ENCODE peak calls at places on chromosome 14, in ten cellular contexts. One of them, this sample, is unnamed.

GRCh38 chr14:90739318-90740077 is 76.7 kb downstream of the TTC7B start:
- DNase-seq in DND-41: no peak
- DNase-seq in IMR-90: peak; percentile 34
- DNase-seq in fibroblast of lung: peak; percentile 25
- DNase-seq in neural progenitor cell: no peak
- DNase-seq in mammary epithelial cell: no peak
- DNase-seq in GM23248: peak; percentile 12
- DNase-seq in neuronal stem cell: no peak
- DNase-seq in Karpas-422: no peak
- DNase-seq in kidney: no peak
- DNase-seq in this sample: no peak

GRCh38 chr14:97776890-97777564 is 979.8 kb downstream of the VRK1 start:
- DNase-seq in DND-41: peak; percentile 97
- DNase-seq in IMR-90: no peak
- DNase-seq in fibroblast of lung: no peak
- DNase-seq in neural progenitor cell: no peak
- DNase-seq in mammary epithelial cell: no peak
- DNase-seq in GM23248: no peak
- DNase-seq in neuronal stem cell: no peak
- DNase-seq in Karpas-422: no peak
- DNase-seq in kidney: no peak
- DNase-seq in this sample: no peak

GRCh38 chr14:64053694-64054669 is 201.2 kb downstream of the SYNE2 start:
- DNase-seq in DND-41: no peak
- DNase-seq in IMR-90: peak; percentile 34
- DNase-seq in fibroblast of lung: peak; percentile 6
- DNase-seq in neural progenitor cell: no peak
- DNase-seq in mammary epithelial cell: peak; percentile 41
- DNase-seq in GM23248: peak; percentile 33
- DNase-seq in neuronal stem cell: no peak
- DNase-seq in Karpas-422: no peak
- DNase-seq in kidney: no peak
- DNase-seq in this sample: peak; percentile 12

GRCh38 chr14:81662570-81663161 is 129.0 kb upstream of the SEL1L start:
- DNase-seq in DND-41: no peak
- DNase-seq in IMR-90: no peak
- DNase-seq in fibroblast of lung: no peak
- DNase-seq in neural progenitor cell: no peak
- DNase-seq in mammary epithelial cell: no peak
- DNase-seq in GM23248: no peak
- DNase-seq in neuronal stem cell: no peak
- DNase-seq in Karpas-422: no peak
- DNase-seq in kidney: no peak
- DNase-seq in this sample: no peak

GRCh38 chr14:95268350-95268749 is 51.4 kb downstream of the CLMN start:
- DNase-seq in DND-41: no peak
- DNase-seq in IMR-90: no peak
- DNase-seq in fibroblast of lung: no peak
- DNase-seq in neural progenitor cell: no peak
- DNase-seq in mammary epithelial cell: no peak
- DNase-seq in GM23248: no peak
- DNase-seq in neuronal stem cell: no peak
- DNase-seq in Karpas-422: no peak
- DNase-seq in kidney: no peak
- DNase-seq in this sample: no peak

GRCh38 chr14:92603309-92604257 is 90.0 kb downstream of the RIN3 start:
- DNase-seq in DND-41: no peak
- DNase-seq in IMR-90: peak; percentile 83
- DNase-seq in fibroblast of lung: peak; percentile 78
- DNase-seq in neural progenitor cell: peak; percentile 52
- DNase-seq in mammary epithelial cell: peak; percentile 51
- DNase-seq in GM23248: peak; percentile 49
- DNase-seq in neuronal stem cell: peak; percentile 18
- DNase-seq in Karpas-422: peak; percentile 50
- DNase-seq in kidney: no peak
- DNase-seq in this sample: no peak

GRCh38 chr14:93049295-93049694 is 66.4 kb downstream of the ITPK1 start:
- DNase-seq in DND-41: no peak
- DNase-seq in IMR-90: no peak
- DNase-seq in fibroblast of lung: no peak
- DNase-seq in neural progenitor cell: no peak
- DNase-seq in mammary epithelial cell: no peak
- DNase-seq in GM23248: no peak
- DNase-seq in neuronal stem cell: no peak
- DNase-seq in Karpas-422: no peak
- DNase-seq in kidney: no peak
- DNase-seq in this sample: no peak

GRCh38 chr14:96089401-96089800 is 50.2 kb downstream of the C14orf132 start:
- DNase-seq in DND-41: no peak
- DNase-seq in IMR-90: no peak
- DNase-seq in fibroblast of lung: no peak
- DNase-seq in neural progenitor cell: no peak
- DNase-seq in mammary epithelial cell: no peak
- DNase-seq in GM23248: no peak
- DNase-seq in neuronal stem cell: no peak
- DNase-seq in Karpas-422: peak; percentile 82
- DNase-seq in kidney: no peak
- DNase-seq in this sample: no peak

GRCh38 chr14:30573203-30573814 is 14.4 kb downstream of the G2E3 start:
- DNase-seq in DND-41: no peak
- DNase-seq in IMR-90: peak; percentile 70
- DNase-seq in fibroblast of lung: peak; percentile 46
- DNase-seq in neural progenitor cell: no peak
- DNase-seq in mammary epithelial cell: peak; percentile 73
- DNase-seq in GM23248: peak; percentile 37
- DNase-seq in neuronal stem cell: no peak
- DNase-seq in Karpas-422: no peak
- DNase-seq in kidney: no peak
- DNase-seq in this sample: no peak

GRCh38 chr14:54702014-54702491 is 135.1 kb downstream of the SAMD4A start:
- DNase-seq in DND-41: no peak
- DNase-seq in IMR-90: no peak
- DNase-seq in fibroblast of lung: no peak
- DNase-seq in neural progenitor cell: no peak
- DNase-seq in mammary epithelial cell: no peak
- DNase-seq in GM23248: no peak
- DNase-seq in neuronal stem cell: no peak
- DNase-seq in Karpas-422: no peak
- DNase-seq in kidney: no peak
- DNase-seq in this sample: no peak

GRCh38 chr14:104967144-104967413 is 11.1 kb downstream of the AHNAK2 start:
- DNase-seq in DND-41: no peak
- DNase-seq in IMR-90: no peak
- DNase-seq in fibroblast of lung: no peak
- DNase-seq in neural progenitor cell: no peak
- DNase-seq in mammary epithelial cell: no peak
- DNase-seq in GM23248: no peak
- DNase-seq in neuronal stem cell: no peak
- DNase-seq in Karpas-422: no peak
- DNase-seq in kidney: no peak
- DNase-seq in this sample: no peak

GRCh38 chr14:22380511-22381455 is 208.2 kb downstream of the DAD1 start:
- DNase-seq in DND-41: no peak
- DNase-seq in IMR-90: peak; percentile 65
- DNase-seq in fibroblast of lung: peak; percentile 33
- DNase-seq in neural progenitor cell: no peak
- DNase-seq in mammary epithelial cell: no peak
- DNase-seq in GM23248: peak; percentile 81
- DNase-seq in neuronal stem cell: no peak
- DNase-seq in Karpas-422: no peak
- DNase-seq in kidney: no peak
- DNase-seq in this sample: peak; percentile 53

GRCh38 chr14:69335421-69335820 is 62.7 kb downstream of the ERH start:
- DNase-seq in DND-41: peak; percentile 36
- DNase-seq in IMR-90: peak; percentile 33
- DNase-seq in fibroblast of lung: no peak
- DNase-seq in neural progenitor cell: no peak
- DNase-seq in mammary epithelial cell: peak; percentile 82
- DNase-seq in GM23248: peak; percentile 12
- DNase-seq in neuronal stem cell: no peak
- DNase-seq in Karpas-422: no peak
- DNase-seq in kidney: no peak
- DNase-seq in this sample: peak; percentile 58

GRCh38 chr14:58912287-58912686 is 274.5 kb downstream of the DACT1 start:
- DNase-seq in DND-41: no peak
- DNase-seq in IMR-90: no peak
- DNase-seq in fibroblast of lung: no peak
- DNase-seq in neural progenitor cell: no peak
- DNase-seq in mammary epithelial cell: peak; percentile 47
- DNase-seq in GM23248: no peak
- DNase-seq in neuronal stem cell: no peak
- DNase-seq in Karpas-422: no peak
- DNase-seq in kidney: no peak
- DNase-seq in this sample: no peak

GRCh38 chr14:66141733-66142132 is 344.4 kb upstream of the CCDC196 start:
- DNase-seq in DND-41: no peak
- DNase-seq in IMR-90: no peak
- DNase-seq in fibroblast of lung: no peak
- DNase-seq in neural progenitor cell: no peak
- DNase-seq in mammary epithelial cell: no peak
- DNase-seq in GM23248: no peak
- DNase-seq in neuronal stem cell: no peak
- DNase-seq in Karpas-422: no peak
- DNase-seq in kidney: peak; percentile 60
- DNase-seq in this sample: no peak

DNA sequence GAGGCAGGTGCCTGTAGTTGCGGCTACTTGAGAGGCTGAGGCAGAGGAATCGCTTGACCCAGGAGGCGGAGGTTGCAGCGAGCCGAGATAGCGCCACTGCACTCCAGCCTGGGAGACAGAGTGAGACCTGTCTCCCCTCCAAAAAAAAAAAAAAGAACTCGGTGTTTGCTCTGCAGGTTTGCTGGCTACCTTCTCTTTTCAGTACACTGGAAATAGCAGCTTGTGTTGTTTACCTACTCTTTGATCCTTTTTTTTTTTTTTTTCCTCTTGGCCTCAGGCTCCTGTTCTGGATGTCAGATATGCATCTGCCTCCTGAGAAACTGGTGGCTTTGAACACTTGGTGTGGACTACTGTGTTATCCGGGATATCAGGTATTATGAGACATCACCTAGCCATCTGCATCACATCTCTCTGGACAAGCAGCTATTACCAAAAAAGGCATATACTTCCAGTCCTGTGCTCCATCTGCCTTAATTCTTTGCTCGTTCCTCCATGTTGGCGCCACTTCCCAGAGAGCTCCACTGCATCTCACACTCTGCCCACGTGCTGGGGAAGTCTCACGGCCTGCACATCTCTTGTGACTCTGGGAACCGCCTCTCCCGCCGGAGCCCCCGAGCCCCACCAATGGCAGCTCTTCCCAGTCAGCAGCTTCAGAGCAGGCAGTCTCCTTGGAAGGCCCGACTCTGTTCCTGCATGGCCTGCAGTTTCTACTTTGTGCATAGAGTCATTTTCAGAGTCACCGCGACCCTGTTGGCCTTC is 50.9 kb upstream of the TRAF3 start:
- DNase-seq in DND-41: no peak
- DNase-seq in IMR-90: no peak
- DNase-seq in fibroblast of lung: no peak
- DNase-seq in neural progenitor cell: no peak
- DNase-seq in mammary epithelial cell: no peak
- DNase-seq in GM23248: no peak
- DNase-seq in neuronal stem cell: no peak
- DNase-seq in Karpas-422: no peak
- DNase-seq in kidney: no peak
- DNase-seq in this sample: no peak
- H3K36me3 ChIP-seq in DND-41: peaks cover 87% of the 10 kb centered on the region
- H3K36me3 ChIP-seq in IMR-90: peaks cover 33% of the 10 kb centered on the region
- H3K36me3 ChIP-seq in fibroblast of lung: peaks cover 17% of the 10 kb centered on the region
- H3K36me3 ChIP-seq in neural progenitor cell: peaks cover 14% of the 10 kb centered on the region
- H3K36me3 ChIP-seq in mammary epithelial cell: peaks cover 35% of the 10 kb centered on the region
- H3K36me3 ChIP-seq in GM23248: peaks cover 38% of the 10 kb centered on the region
- H3K36me3 ChIP-seq in neuronal stem cell: peaks cover 86% of the 10 kb centered on the region
- H3K36me3 ChIP-seq in Karpas-422: peaks cover 49% of the 10 kb centered on the region
- H3K36me3 ChIP-seq in kidney: peaks cover 24% of the 10 kb centered on the region
- H3K36me3 ChIP-seq in this sample: peaks cover 69% of the 10 kb centered on the region

GRCh38 chr14:71142375-71143038 is 235.2 kb downstream of the PCNX1 start:
- DNase-seq in DND-41: peak; percentile 49
- DNase-seq in IMR-90: peak; percentile 98
- DNase-seq in fibroblast of lung: peak; percentile 39
- DNase-seq in neural progenitor cell: no peak
- DNase-seq in mammary epithelial cell: peak; percentile 94
- DNase-seq in GM23248: peak; percentile 97
- DNase-seq in neuronal stem cell: no peak
- DNase-seq in Karpas-422: no peak
- DNase-seq in kidney: no peak
- DNase-seq in this sample: peak; percentile 68
- H3K9ac ChIP-seq in DND-41: no peak overlapping the region
- H3K9ac ChIP-seq in IMR-90: peak overlapping the region; percentile 15
- H3K9ac ChIP-seq in fibroblast of lung: no peak overlapping the region
- H3K9ac ChIP-seq in neural progenitor cell: no peak overlapping the region
- H3K9ac ChIP-seq in mammary epithelial cell: peak overlapping the region; percentile 46
- H3K9ac ChIP-seq in GM23248: peak overlapping the region; percentile 52
- H3K9ac ChIP-seq in neuronal stem cell: no peak overlapping the region
- H3K9ac ChIP-seq in Karpas-422: no peak overlapping the region
- H3K9ac ChIP-seq in kidney: no peak overlapping the region
- H3K9ac ChIP-seq in this sample: no peak overlapping the region

DNA sequence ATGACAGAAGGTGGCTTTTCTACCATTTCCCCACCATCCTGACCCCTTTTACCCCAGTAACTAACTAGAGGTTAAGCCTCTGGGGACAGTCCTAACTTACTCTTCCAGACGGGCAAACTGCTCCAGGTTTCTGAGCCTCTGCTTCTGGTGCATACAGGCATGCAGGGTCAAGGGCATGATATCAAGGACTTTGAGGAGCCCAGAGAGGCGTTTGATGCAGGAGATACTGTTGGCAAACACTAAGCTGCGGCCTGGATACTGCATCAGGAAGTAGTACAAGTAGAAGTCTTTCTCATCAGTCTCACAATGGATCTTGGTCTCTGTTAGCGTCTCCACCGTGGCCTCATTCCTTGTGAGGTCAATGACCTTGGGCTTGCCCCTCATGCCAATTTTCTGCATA is 21.0 kb downstream of the DDX24 start:
- DNase-seq in DND-41: no peak
- DNase-seq in IMR-90: no peak
- DNase-seq in fibroblast of lung: no peak
- DNase-seq in neural progenitor cell: no peak
- DNase-seq in mammary epithelial cell: no peak
- DNase-seq in GM23248: no peak
- DNase-seq in neuronal stem cell: no peak
- DNase-seq in Karpas-422: no peak
- DNase-seq in kidney: no peak
- DNase-seq in this sample: no peak
- H3K4me1 ChIP-seq in DND-41: no peaks in the 10 kb centered on the region
- H3K4me1 ChIP-seq in IMR-90: peaks cover 6% of the 10 kb centered on the region
- H3K4me1 ChIP-seq in fibroblast of lung: no peaks in the 10 kb centered on the region
- H3K4me1 ChIP-seq in neural progenitor cell: no peaks in the 10 kb centered on the region
- H3K4me1 ChIP-seq in mammary epithelial cell: peaks cover 13% of the 10 kb centered on the region
- H3K4me1 ChIP-seq in GM23248: peaks cover 18% of the 10 kb centered on the region
- H3K4me1 ChIP-seq in neuronal stem cell: no peaks in the 10 kb centered on the region
- H3K4me1 ChIP-seq in Karpas-422: peaks cover 6% of the 10 kb centered on the region
- H3K4me1 ChIP-seq in kidney: peaks cover 15% of the 10 kb centered on the region
- H3K4me1 ChIP-seq in this sample: peaks cover 35% of the 10 kb centered on the region

DNA sequence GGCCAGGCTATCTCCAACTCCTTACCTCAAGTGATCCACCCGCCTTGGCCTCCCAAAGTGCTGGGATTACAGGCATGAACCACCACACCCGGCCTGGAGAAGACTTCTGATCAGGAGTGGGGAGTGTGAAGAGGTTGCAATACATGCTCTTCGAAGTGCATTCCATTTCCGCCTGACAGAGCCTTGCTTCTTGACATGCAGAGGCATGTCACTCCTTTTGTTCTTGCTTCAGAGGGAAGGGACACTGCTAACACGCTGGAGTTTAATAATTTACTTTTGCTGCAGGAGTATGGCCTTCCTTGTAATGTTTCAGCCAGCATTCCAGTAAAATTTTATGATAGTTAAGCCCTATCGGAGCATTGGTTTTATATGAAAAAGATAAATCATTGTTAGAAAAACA is 74.9 kb downstream of the SLC25A47 start:
- DNase-seq in DND-41: no peak
- DNase-seq in IMR-90: no peak
- DNase-seq in fibroblast of lung: no peak
- DNase-seq in neural progenitor cell: peak; percentile 71
- DNase-seq in mammary epithelial cell: peak; percentile 58
- DNase-seq in GM23248: no peak
- DNase-seq in neuronal stem cell: peak; percentile 48
- DNase-seq in Karpas-422: no peak
- DNase-seq in kidney: no peak
- DNase-seq in this sample: no peak
- H3K36me3 ChIP-seq in DND-41: peaks cover 3% of the 10 kb centered on the region
- H3K36me3 ChIP-seq in IMR-90: peaks cover 3% of the 10 kb centered on the region
- H3K36me3 ChIP-seq in fibroblast of lung: no peaks in the 10 kb centered on the region
- H3K36me3 ChIP-seq in neural progenitor cell: no peaks in the 10 kb centered on the region
- H3K36me3 ChIP-seq in mammary epithelial cell: no peaks in the 10 kb centered on the region
- H3K36me3 ChIP-seq in GM23248: no peaks in the 10 kb centered on the region
- H3K36me3 ChIP-seq in neuronal stem cell: no peaks in the 10 kb centered on the region
- H3K36me3 ChIP-seq in Karpas-422: no peaks in the 10 kb centered on the region
- H3K36me3 ChIP-seq in kidney: no peaks in the 10 kb centered on the region
- H3K36me3 ChIP-seq in this sample: no peaks in the 10 kb centered on the region

This sample was measured in adipocyte.